ENCODE peak calls at places on chromosomes 16 and 17, in six cellular contexts. R, J, Z, U, A and T are unnamed samples.
A peak's percentile ranks its signal among the peaks of the same experiment; 100 is the strongest.

GRCh38 chr16:898216-898615 is 72.6 kb downstream of the LMF1 start:
- DNase-seq in R (no peak), J (no peak), Z (no peak), U (no peak), A (no peak), T (no peak)

GRCh38 chr17:56681561-56682266 is 88.2 kb downstream of the NOG start:
- DNase-seq in R (no peak), J (peak; percentile 87), Z (no peak), U (peak; percentile 58), A (no peak), T (no peak)

GRCh38 chr17:43898446-43898845 is 8.9 kb downstream of the MPP2 start:
- DNase-seq in R (no peak), J (no peak), Z (no peak), U (no peak), A (no peak), T (no peak)

GRCh38 chr17:75970011-75970523 is 8.9 kb downstream of the ACOX1 start:
- DNase-seq in R (no peak), J (no peak), Z (no peak), U (no peak), A (no peak), T (peak; percentile 23)

GRCh38 chr17:38572665-38573365 is 32.9 kb downstream of the SRCIN1 start:
- DNase-seq in R (peak; percentile 34), J (no peak), Z (no peak), U (peak; percentile 47), A (no peak), T (no peak)

GRCh38 chr17:31404028-31404949 is 12.8 kb downstream of the RAB11FIP4 start:
- DNase-seq in R (no peak), J (no peak), Z (no peak), U (no peak), A (no peak), T (no peak)

GRCh38 chr17:18070861-18071340 is 16.8 kb upstream of the DRG2 start:
- DNase-seq in R (no peak), J (peak; percentile 3), Z (no peak), U (no peak), A (no peak), T (no peak)

GRCh38 chr17:35890774-35891155 is 10.6 kb upstream of the CCL5 start:
- DNase-seq in R (peak; percentile 35), J (no peak), Z (peak; percentile 78), U (no peak), A (no peak), T (no peak)

GRCh38 chr17:40355804-40356758 is 8.5 kb downstream of the GJD3 start:
- DNase-seq in R (no peak), J (no peak), Z (no peak), U (no peak), A (peak; percentile 70), T (no peak)

GRCh38 chr17:66540131-66540781 is 237.8 kb downstream of the PRKCA start:
- DNase-seq in R (no peak), J (peak; percentile 62), Z (no peak), U (no peak), A (peak; percentile 68), T (peak; percentile 94)

GRCh38 chr17:57869599-57870282 is 19.9 kb upstream of the MRPS23 start:
- DNase-seq in R (no peak), J (peak; percentile 91), Z (no peak), U (no peak), A (no peak), T (no peak)

GRCh38 chr17:32116937-32117336 is 25.4 kb upstream of the RHOT1 start:
- DNase-seq in R (no peak), J (no peak), Z (no peak), U (no peak), A (no peak), T (no peak)

GRCh38 chr16:86786338-86786737 is 208.0 kb downstream of the FOXL1 start:
- DNase-seq in R (peak; percentile 9), J (no peak), Z (no peak), U (no peak), A (no peak), T (no peak)

GRCh38 chr16:53745753-53746258 is 41.9 kb downstream of the FTO start:
- DNase-seq in R (no peak), J (no peak), Z (no peak), U (peak; percentile 39), A (no peak), T (peak; percentile 45)

GRCh38 chr17:50931003-50931878 is 65.1 kb upstream of the TOB1 start:
- DNase-seq in R (peak; percentile 92), J (peak; percentile 55), Z (peak; percentile 68), U (peak; percentile 71), A (peak; percentile 93), T (peak; percentile 79)

GRCh38 chr16:16928532-16929101 is 542.1 kb downstream of the XYLT1 start:
- DNase-seq in R (no peak), J (no peak), Z (no peak), U (no peak), A (no peak), T (no peak)

GRCh38 chr17:48505788-48506187 is 25.0 kb downstream of the HOXB1 start:
- DNase-seq in R (no peak), J (no peak), Z (peak; percentile 60), U (peak; percentile 58), A (no peak), T (peak; percentile 76)

GRCh38 chr16:1067629-1068028 is 4.9 kb upstream of the SSTR5 start:
- DNase-seq in R (no peak), J (no peak), Z (no peak), U (no peak), A (no peak), T (no peak)

GRCh38 chr17:81153340-81153803 is 11.9 kb upstream of the PVALEF start:
- DNase-seq in R (no peak), J (no peak), Z (peak; percentile 58), U (no peak), A (peak; percentile 37), T (peak; percentile 87)

GRCh38 chr16:87635541-87636049 is 33.3 kb downstream of the JPH3 start:
- DNase-seq in R (peak; percentile 59), J (no peak), Z (peak; percentile 66), U (peak; percentile 57), A (peak; percentile 52), T (peak; percentile 73)

GRCh38 chr16:29663020-29663828 is at the start of gene SPN:
- DNase-seq in R (no peak), J (no peak), Z (peak; percentile 43), U (no peak), A (no peak), T (no peak)
- H3K4me3 ChIP-seq in R (peak within 1 kb of the TSS; percentile 41), J (no peak within 1 kb of the TSS), Z (peak within 1 kb of the TSS; percentile 78), U (no peak within 1 kb of the TSS), A (peak within 1 kb of the TSS; percentile 20), T (no peak within 1 kb of the TSS)

GRCh38 chr17:71522383-71522782 is 598.4 kb upstream of the SOX9 start:
- DNase-seq in R (no peak), J (no peak), Z (no peak), U (no peak), A (no peak), T (no peak)
- H3K27ac ChIP-seq in R (no peak overlapping the region), J (no peak overlapping the region), Z (no peak overlapping the region), U (no peak overlapping the region), A (no peak overlapping the region), T (peak overlapping the region; percentile 8)

GRCh38 chr17:41939044-41939695 is 8.8 kb downstream of the ODAD4 start:
- DNase-seq in R (no peak), J (no peak), Z (no peak), U (no peak), A (no peak), T (no peak)

GRCh38 chr17:41944943-41945342 is 14.5 kb downstream of the ODAD4 start:
- DNase-seq in R (no peak), J (no peak), Z (no peak), U (no peak), A (no peak), T (no peak)

GRCh38 chr17:41941158-41941557 is 10.7 kb downstream of the ODAD4 start:
- DNase-seq in R (no peak), J (no peak), Z (no peak), U (no peak), A (no peak), T (no peak)

GRCh38 chr17:41942626-41943025 is 12.2 kb downstream of the ODAD4 start:
- DNase-seq in R (no peak), J (no peak), Z (no peak), U (no peak), A (no peak), T (no peak)

GRCh38 chr17:41943492-41943891 is 13.1 kb downstream of the ODAD4 start:
- DNase-seq in R (no peak), J (no peak), Z (no peak), U (no peak), A (no peak), T (no peak)
- H3K4me3 ChIP-seq in R (no peak overlapping the region), J (no peak overlapping the region), Z (no peak overlapping the region), U (no peak overlapping the region), A (no peak overlapping the region), T (no peak overlapping the region)

DNA sequence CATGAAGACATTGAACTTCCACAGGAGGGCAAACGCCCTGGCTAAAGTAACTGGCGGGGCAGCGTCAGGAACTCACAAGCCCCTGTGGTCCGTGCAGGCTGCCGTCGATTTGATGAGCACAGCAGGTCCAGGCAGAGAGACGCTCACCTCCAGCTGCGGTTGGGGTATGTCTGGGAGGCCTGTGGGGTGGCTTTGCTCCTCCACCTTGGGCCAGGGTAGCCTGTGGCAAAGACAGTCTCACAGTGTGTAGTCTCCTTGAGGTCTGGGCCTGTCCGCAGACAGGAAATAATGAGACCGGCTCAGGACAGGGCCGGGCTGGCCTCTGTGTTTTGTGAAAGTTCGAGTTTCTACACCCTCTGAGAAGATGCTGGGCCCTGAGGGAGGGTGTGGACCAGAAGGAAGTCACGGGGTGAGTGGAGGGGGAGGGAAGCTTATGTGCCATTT is 103.2 kb downstream of the METRNL start:
- DNase-seq in R (no peak), J (no peak), Z (no peak), U (no peak), A (no peak), T (peak; percentile 37)
- H3K27ac ChIP-seq in R (no peak overlapping the region), J (no peak overlapping the region), Z (no peak overlapping the region), U (no peak overlapping the region), A (no peak overlapping the region), T (no peak overlapping the region)

GRCh38 chr17:49741009-49741691 is 22.8 kb downstream of the FAM117A start:
- DNase-seq in R (no peak), J (no peak), Z (no peak), U (no peak), A (no peak), T (no peak)

GRCh38 chr17:49742256-49742655 is 21.7 kb downstream of the FAM117A start:
- DNase-seq in R (no peak), J (no peak), Z (peak; percentile 53), U (no peak), A (no peak), T (no peak)

GRCh38 chr17:49739662-49740271 is 24.2 kb downstream of the FAM117A start:
- DNase-seq in R (peak; percentile 84), J (no peak), Z (peak; percentile 99), U (peak; percentile 4), A (peak; percentile 86), T (no peak)

GRCh38 chr17:49738456-49739163 is 25.3 kb downstream of the FAM117A start:
- DNase-seq in R (no peak), J (no peak), Z (no peak), U (no peak), A (no peak), T (no peak)

DNA sequence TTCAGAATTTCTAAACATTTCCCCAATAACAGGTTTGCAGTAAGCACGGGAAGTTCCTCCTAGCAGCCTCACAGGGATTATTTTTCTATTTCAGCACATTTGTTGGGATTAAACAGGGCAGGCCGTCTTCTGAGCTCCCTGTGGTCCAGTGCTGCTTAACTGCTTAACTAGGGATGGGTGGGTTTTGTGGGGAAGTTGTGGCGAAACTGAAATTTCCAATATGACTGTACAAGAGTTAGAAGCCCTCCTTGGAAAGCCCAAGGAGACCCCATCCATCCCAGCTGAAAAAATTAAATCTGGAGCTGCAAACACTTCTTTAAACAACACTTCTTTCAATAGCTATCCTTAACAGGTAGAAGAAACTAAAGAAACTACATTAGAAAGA is 22.2 kb downstream of the FAM117A start:
- DNase-seq in R (no peak), J (no peak), Z (no peak), U (no peak), A (no peak), T (no peak)
- H3K4me3 ChIP-seq in R (no peak overlapping the region), J (no peak overlapping the region), Z (peak overlapping the region; percentile 80), U (no peak overlapping the region), A (no peak overlapping the region), T (no peak overlapping the region)